ENCODE peak calls at places on chromosomes 2 and 18, in six cellular contexts. One of them, this sample, is unnamed.

GRCh38 chr2:101120124-101120996 is 30.8 kb downstream of the TBC1D8 start:
- DNase-seq in GM06990: no peak
- DNase-seq in activated CD8-positive, alpha-beta T cell treated with anti-CD3 and anti-CD28 coated beads for 36 hours: peak; percentile 24
- DNase-seq in astrocyte of the spinal cord: peak; percentile 61
- DNase-seq in cardiac fibroblast: peak; percentile 67
- DNase-seq in endothelial cell: no peak
- DNase-seq in this sample: no peak

GRCh38 chr2:120919771-120920437 is 184.2 kb downstream of the GLI2 start:
- DNase-seq in GM06990: no peak
- DNase-seq in activated CD8-positive, alpha-beta T cell treated with anti-CD3 and anti-CD28 coated beads for 36 hours: no peak
- DNase-seq in astrocyte of the spinal cord: peak; percentile 76
- DNase-seq in cardiac fibroblast: peak; percentile 73
- DNase-seq in endothelial cell: no peak
- DNase-seq in this sample: no peak

GRCh38 chr18:57397440-57397839 is 37.7 kb upstream of the ONECUT2 start:
- DNase-seq in GM06990: no peak
- DNase-seq in activated CD8-positive, alpha-beta T cell treated with anti-CD3 and anti-CD28 coated beads for 36 hours: no peak
- DNase-seq in astrocyte of the spinal cord: peak; percentile 14
- DNase-seq in cardiac fibroblast: no peak
- DNase-seq in endothelial cell: no peak
- DNase-seq in this sample: no peak

GRCh38 chr2:171159326-171160118 is 1.2 kb downstream of the TLK1 start:
- DNase-seq in GM06990: peak; percentile 77
- DNase-seq in activated CD8-positive, alpha-beta T cell treated with anti-CD3 and anti-CD28 coated beads for 36 hours: peak; percentile 58
- DNase-seq in astrocyte of the spinal cord: peak; percentile 78
- DNase-seq in cardiac fibroblast: peak; percentile 81
- DNase-seq in endothelial cell: peak; percentile 62
- DNase-seq in this sample: peak; percentile 76

GRCh38 chr2:109304731-109305470 is 175.9 kb downstream of the SH3RF3 start:
- DNase-seq in GM06990: no peak
- DNase-seq in activated CD8-positive, alpha-beta T cell treated with anti-CD3 and anti-CD28 coated beads for 36 hours: no peak
- DNase-seq in astrocyte of the spinal cord: no peak
- DNase-seq in cardiac fibroblast: no peak
- DNase-seq in endothelial cell: no peak
- DNase-seq in this sample: no peak

GRCh38 chr2:105781274-105781673 is 36.6 kb downstream of the NCK2 start:
- DNase-seq in GM06990: no peak
- DNase-seq in activated CD8-positive, alpha-beta T cell treated with anti-CD3 and anti-CD28 coated beads for 36 hours: no peak
- DNase-seq in astrocyte of the spinal cord: no peak
- DNase-seq in cardiac fibroblast: peak; percentile 67
- DNase-seq in endothelial cell: no peak
- DNase-seq in this sample: no peak

GRCh38 chr2:203867561-203868200 is at the start of gene CTLA4:
- DNase-seq in GM06990: no peak
- DNase-seq in activated CD8-positive, alpha-beta T cell treated with anti-CD3 and anti-CD28 coated beads for 36 hours: peak; percentile 64
- DNase-seq in astrocyte of the spinal cord: no peak
- DNase-seq in cardiac fibroblast: no peak
- DNase-seq in endothelial cell: no peak
- DNase-seq in this sample: no peak

GRCh38 chr2:65922794-65923193 is 490.4 kb upstream of the SPRED2 start:
- DNase-seq in GM06990: no peak
- DNase-seq in activated CD8-positive, alpha-beta T cell treated with anti-CD3 and anti-CD28 coated beads for 36 hours: no peak
- DNase-seq in astrocyte of the spinal cord: no peak
- DNase-seq in cardiac fibroblast: peak; percentile 2
- DNase-seq in endothelial cell: no peak
- DNase-seq in this sample: no peak

GRCh38 chr2:66700181-66700686 is 265.3 kb downstream of the MEIS1 start:
- DNase-seq in GM06990: no peak
- DNase-seq in activated CD8-positive, alpha-beta T cell treated with anti-CD3 and anti-CD28 coated beads for 36 hours: no peak
- DNase-seq in astrocyte of the spinal cord: no peak
- DNase-seq in cardiac fibroblast: no peak
- DNase-seq in endothelial cell: no peak
- DNase-seq in this sample: no peak

GRCh38 chr2:11757101-11757500 is 10.7 kb downstream of the LPIN1 start:
- DNase-seq in GM06990: no peak
- DNase-seq in activated CD8-positive, alpha-beta T cell treated with anti-CD3 and anti-CD28 coated beads for 36 hours: no peak
- DNase-seq in astrocyte of the spinal cord: no peak
- DNase-seq in cardiac fibroblast: no peak
- DNase-seq in endothelial cell: no peak
- DNase-seq in this sample: no peak

GRCh38 chr18:8479826-8480225 is 129.4 kb upstream of the RAB12 start:
- DNase-seq in GM06990: no peak
- DNase-seq in activated CD8-positive, alpha-beta T cell treated with anti-CD3 and anti-CD28 coated beads for 36 hours: no peak
- DNase-seq in astrocyte of the spinal cord: no peak
- DNase-seq in cardiac fibroblast: no peak
- DNase-seq in endothelial cell: no peak
- DNase-seq in this sample: no peak

GRCh38 chr18:8477615-8478014 is 131.6 kb upstream of the RAB12 start:
- DNase-seq in GM06990: no peak
- DNase-seq in activated CD8-positive, alpha-beta T cell treated with anti-CD3 and anti-CD28 coated beads for 36 hours: no peak
- DNase-seq in astrocyte of the spinal cord: no peak
- DNase-seq in cardiac fibroblast: no peak
- DNase-seq in endothelial cell: no peak
- DNase-seq in this sample: no peak

GRCh38 chr18:8478968-8479370 is 130.3 kb upstream of the RAB12 start:
- DNase-seq in GM06990: no peak
- DNase-seq in activated CD8-positive, alpha-beta T cell treated with anti-CD3 and anti-CD28 coated beads for 36 hours: no peak
- DNase-seq in astrocyte of the spinal cord: no peak
- DNase-seq in cardiac fibroblast: no peak
- DNase-seq in endothelial cell: no peak
- DNase-seq in this sample: no peak

GRCh38 chr18:8478166-8478967 is 130.9 kb upstream of the RAB12 start:
- DNase-seq in GM06990: peak; percentile 30
- DNase-seq in activated CD8-positive, alpha-beta T cell treated with anti-CD3 and anti-CD28 coated beads for 36 hours: peak; percentile 68
- DNase-seq in astrocyte of the spinal cord: peak; percentile 41
- DNase-seq in cardiac fibroblast: peak; percentile 62
- DNase-seq in endothelial cell: peak; percentile 88
- DNase-seq in this sample: peak; percentile 94

GRCh38 chr18:8480506-8481328 is 128.5 kb upstream of the RAB12 start:
- DNase-seq in GM06990: no peak
- DNase-seq in activated CD8-positive, alpha-beta T cell treated with anti-CD3 and anti-CD28 coated beads for 36 hours: no peak
- DNase-seq in astrocyte of the spinal cord: peak; percentile 74
- DNase-seq in cardiac fibroblast: peak; percentile 83
- DNase-seq in endothelial cell: peak; percentile 48
- DNase-seq in this sample: peak; percentile 44
- TF ChIP-seq CTCF in GM06990: peak; percentile 30
- TF ChIP-seq CTCF in activated CD8-positive, alpha-beta T cell treated with anti-CD3 and anti-CD28 coated beads for 36 hours: no peak
- TF ChIP-seq CTCF in astrocyte of the spinal cord: peak; percentile 77
- TF ChIP-seq CTCF in cardiac fibroblast: peak; percentile 68
- TF ChIP-seq CTCF in endothelial cell: no peak
- TF ChIP-seq CTCF in this sample: no peak

DNA sequence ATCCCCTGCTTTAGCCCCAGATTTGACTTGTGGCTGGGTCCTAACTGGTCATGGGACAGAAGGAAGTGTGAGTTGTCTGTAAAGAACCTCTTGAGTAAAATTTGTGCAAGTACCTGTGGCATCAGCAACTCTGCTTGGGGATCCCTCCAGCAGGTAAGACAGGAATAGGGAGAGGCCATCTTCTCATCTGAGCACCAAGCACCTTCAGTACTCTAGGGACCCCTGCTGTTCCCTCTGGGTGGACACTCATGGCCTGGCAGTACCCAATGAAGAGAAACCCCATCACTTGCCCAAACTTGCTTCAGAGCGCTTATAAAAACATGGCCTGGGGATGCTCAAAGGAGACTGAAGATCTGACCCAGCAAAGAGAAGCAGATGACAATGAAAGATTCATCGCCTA is 297.8 kb downstream of the SP3 start:
- DNase-seq in GM06990: no peak
- DNase-seq in activated CD8-positive, alpha-beta T cell treated with anti-CD3 and anti-CD28 coated beads for 36 hours: no peak
- DNase-seq in astrocyte of the spinal cord: no peak
- DNase-seq in cardiac fibroblast: no peak
- DNase-seq in endothelial cell: no peak
- DNase-seq in this sample: no peak
- TF ChIP-seq CTCF in GM06990: no peak
- TF ChIP-seq CTCF in activated CD8-positive, alpha-beta T cell treated with anti-CD3 and anti-CD28 coated beads for 36 hours: no peak
- TF ChIP-seq CTCF in astrocyte of the spinal cord: peak; percentile 13
- TF ChIP-seq CTCF in cardiac fibroblast: no peak
- TF ChIP-seq CTCF in endothelial cell: no peak
- TF ChIP-seq CTCF in this sample: no peak

DNA sequence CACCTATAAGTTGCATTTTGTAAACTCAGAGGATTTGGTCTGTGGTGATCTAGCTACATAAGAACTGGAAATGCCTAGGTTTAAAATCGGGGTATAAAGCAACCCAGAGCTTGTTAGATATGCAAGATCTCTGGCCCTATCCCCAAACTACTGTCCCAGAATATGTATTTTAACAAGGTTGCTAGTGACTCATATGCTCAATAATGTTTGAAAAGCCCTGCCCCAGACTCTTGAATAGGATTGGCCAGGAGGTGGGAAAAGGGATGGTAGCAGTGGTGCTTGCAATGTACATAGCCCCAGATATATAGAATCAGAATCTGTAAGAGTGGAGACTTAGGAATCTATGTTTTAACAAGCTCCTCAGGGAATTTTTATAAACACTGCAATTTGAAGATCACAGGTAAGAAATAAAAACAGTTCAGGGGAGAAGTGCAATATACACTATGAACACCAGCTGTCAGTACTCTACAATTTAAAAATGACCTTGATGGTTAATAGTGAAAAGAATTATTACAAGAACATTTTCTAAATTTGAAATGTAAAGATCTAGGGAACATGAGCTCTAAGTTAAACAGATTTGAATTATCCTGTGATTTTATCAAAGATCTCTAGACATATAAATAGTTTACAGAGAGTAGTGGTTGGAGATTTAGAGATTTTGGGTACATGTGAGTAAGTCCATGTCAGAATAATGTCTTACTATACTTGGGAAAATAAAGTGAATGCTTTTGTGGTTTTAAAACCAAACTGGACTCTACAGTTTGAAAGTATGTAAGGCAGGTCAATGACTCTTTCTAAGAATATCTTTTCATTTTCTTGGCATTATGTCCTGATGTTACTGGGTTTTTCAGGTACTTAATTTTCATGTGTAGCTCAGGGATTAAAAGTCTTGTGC is 7.7 kb upstream of the MMADHC start:
- DNase-seq in GM06990: no peak
- DNase-seq in activated CD8-positive, alpha-beta T cell treated with anti-CD3 and anti-CD28 coated beads for 36 hours: no peak
- DNase-seq in astrocyte of the spinal cord: peak; percentile 38
- DNase-seq in cardiac fibroblast: no peak
- DNase-seq in endothelial cell: no peak
- DNase-seq in this sample: no peak
- TF ChIP-seq CTCF in GM06990: no peak
- TF ChIP-seq CTCF in activated CD8-positive, alpha-beta T cell treated with anti-CD3 and anti-CD28 coated beads for 36 hours: no peak
- TF ChIP-seq CTCF in astrocyte of the spinal cord: peak; percentile 54
- TF ChIP-seq CTCF in cardiac fibroblast: peak; percentile 34
- TF ChIP-seq CTCF in endothelial cell: no peak
- TF ChIP-seq CTCF in this sample: no peak

DNA sequence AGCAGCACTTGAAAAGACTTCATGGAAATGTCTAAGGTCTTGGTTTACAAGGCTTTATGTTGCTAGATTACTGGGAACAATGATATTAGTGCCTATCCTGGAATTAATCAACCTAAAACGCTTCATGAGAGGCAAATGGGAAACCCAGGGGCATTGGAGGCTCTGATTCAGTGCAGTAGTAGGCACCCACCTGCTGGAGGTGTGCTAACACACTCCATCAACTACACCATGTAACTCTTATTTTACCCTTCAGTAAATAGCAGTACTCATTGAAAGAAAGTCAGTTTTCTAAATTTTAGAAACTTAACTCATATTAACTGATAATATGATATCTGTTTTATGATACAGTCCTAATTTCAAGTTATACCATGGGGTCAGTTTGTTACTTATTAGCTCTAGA is 17.4 kb upstream of the HNRNPA3 start:
- DNase-seq in GM06990: no peak
- DNase-seq in activated CD8-positive, alpha-beta T cell treated with anti-CD3 and anti-CD28 coated beads for 36 hours: peak; percentile 15
- DNase-seq in astrocyte of the spinal cord: no peak
- DNase-seq in cardiac fibroblast: no peak
- DNase-seq in endothelial cell: no peak
- DNase-seq in this sample: no peak
- TF ChIP-seq CTCF in GM06990: peak; percentile 32
- TF ChIP-seq CTCF in activated CD8-positive, alpha-beta T cell treated with anti-CD3 and anti-CD28 coated beads for 36 hours: no peak
- TF ChIP-seq CTCF in astrocyte of the spinal cord: no peak
- TF ChIP-seq CTCF in cardiac fibroblast: no peak
- TF ChIP-seq CTCF in endothelial cell: no peak
- TF ChIP-seq CTCF in this sample: no peak

DNA sequence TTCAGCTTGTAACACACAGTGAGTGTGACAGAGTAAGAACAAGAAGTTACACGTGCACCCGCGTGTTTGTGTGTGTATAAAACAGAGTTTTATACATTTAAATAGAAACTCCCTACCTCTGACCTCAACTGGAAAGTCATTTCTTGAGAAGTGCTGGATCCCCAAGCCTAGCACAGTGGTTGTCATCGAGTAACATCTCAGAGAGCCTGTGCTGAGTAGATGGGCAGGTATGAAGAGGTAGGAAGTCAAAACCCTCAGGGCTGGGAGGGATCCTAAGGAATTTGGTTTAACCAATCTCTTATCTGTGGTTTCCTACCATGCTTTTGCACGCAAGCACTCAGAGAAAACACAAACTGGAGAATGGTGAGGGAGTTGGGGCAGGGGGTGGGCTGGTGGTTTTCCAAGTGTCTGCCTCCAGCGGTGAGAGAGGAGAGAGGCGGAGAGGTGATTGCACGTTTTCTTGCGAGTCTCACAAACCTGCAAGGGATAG is 9.2 kb downstream of the ACOXL start:
- DNase-seq in GM06990: no peak
- DNase-seq in activated CD8-positive, alpha-beta T cell treated with anti-CD3 and anti-CD28 coated beads for 36 hours: no peak
- DNase-seq in astrocyte of the spinal cord: no peak
- DNase-seq in cardiac fibroblast: peak; percentile 3
- DNase-seq in endothelial cell: no peak
- DNase-seq in this sample: no peak
- TF ChIP-seq CTCF in GM06990: no peak
- TF ChIP-seq CTCF in activated CD8-positive, alpha-beta T cell treated with anti-CD3 and anti-CD28 coated beads for 36 hours: no peak
- TF ChIP-seq CTCF in astrocyte of the spinal cord: no peak
- TF ChIP-seq CTCF in cardiac fibroblast: no peak
- TF ChIP-seq CTCF in endothelial cell: no peak
- TF ChIP-seq CTCF in this sample: no peak

GRCh38 chr2:231592636-231593145 is at the start of gene TEX44:
- DNase-seq in GM06990: no peak
- DNase-seq in activated CD8-positive, alpha-beta T cell treated with anti-CD3 and anti-CD28 coated beads for 36 hours: no peak
- DNase-seq in astrocyte of the spinal cord: no peak
- DNase-seq in cardiac fibroblast: no peak
- DNase-seq in endothelial cell: no peak
- DNase-seq in this sample: no peak

GRCh38 chr2:231593666-231594065 is 1.0 kb downstream of the TEX44 start:
- DNase-seq in GM06990: no peak
- DNase-seq in activated CD8-positive, alpha-beta T cell treated with anti-CD3 and anti-CD28 coated beads for 36 hours: no peak
- DNase-seq in astrocyte of the spinal cord: no peak
- DNase-seq in cardiac fibroblast: no peak
- DNase-seq in endothelial cell: no peak
- DNase-seq in this sample: no peak

GRCh38 chr2:231590614-231591013 is 2.0 kb upstream of the TEX44 start:
- DNase-seq in GM06990: no peak
- DNase-seq in activated CD8-positive, alpha-beta T cell treated with anti-CD3 and anti-CD28 coated beads for 36 hours: no peak
- DNase-seq in astrocyte of the spinal cord: no peak
- DNase-seq in cardiac fibroblast: no peak
- DNase-seq in endothelial cell: no peak
- DNase-seq in this sample: peak; percentile 46

GRCh38 chr2:231583982-231584381 is 8.7 kb upstream of the TEX44 start:
- DNase-seq in GM06990: no peak
- DNase-seq in activated CD8-positive, alpha-beta T cell treated with anti-CD3 and anti-CD28 coated beads for 36 hours: no peak
- DNase-seq in astrocyte of the spinal cord: no peak
- DNase-seq in cardiac fibroblast: no peak
- DNase-seq in endothelial cell: no peak
- DNase-seq in this sample: no peak

DNA sequence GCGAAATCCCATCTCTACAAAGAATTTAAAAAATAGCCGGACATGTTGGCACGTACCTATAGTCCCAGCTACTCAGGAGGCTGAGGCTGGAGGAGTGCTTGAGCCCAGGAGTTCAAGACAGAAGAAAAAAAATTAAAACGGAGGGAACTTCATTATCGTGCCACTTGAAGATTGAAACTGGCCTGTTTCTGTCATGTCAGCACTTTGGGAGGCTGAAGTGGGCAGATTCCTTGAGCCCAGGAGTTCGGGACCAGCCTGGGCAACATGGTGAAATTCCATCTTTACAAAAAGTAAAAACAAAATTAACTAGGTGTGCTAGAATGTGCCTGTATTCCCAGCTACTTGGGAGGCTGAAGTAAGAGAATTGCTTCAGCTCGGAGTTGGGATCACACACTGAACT is 3.0 kb upstream of the TEX44 start:
- DNase-seq in GM06990: no peak
- DNase-seq in activated CD8-positive, alpha-beta T cell treated with anti-CD3 and anti-CD28 coated beads for 36 hours: no peak
- DNase-seq in astrocyte of the spinal cord: no peak
- DNase-seq in cardiac fibroblast: no peak
- DNase-seq in endothelial cell: no peak
- DNase-seq in this sample: no peak
- TF ChIP-seq CTCF in GM06990: no peak
- TF ChIP-seq CTCF in activated CD8-positive, alpha-beta T cell treated with anti-CD3 and anti-CD28 coated beads for 36 hours: no peak
- TF ChIP-seq CTCF in astrocyte of the spinal cord: no peak
- TF ChIP-seq CTCF in cardiac fibroblast: no peak
- TF ChIP-seq CTCF in endothelial cell: no peak
- TF ChIP-seq CTCF in this sample: no peak